ENCODE peak calls at places on chromosomes 13 and 19, in six cellular contexts. M is pancreas, H is mammary epithelial cell, V is neural progenitor cell, I is heart left ventricle, F is gastrocnemius medialis. X is an unnamed sample.

GRCh38 chr13:26883613-26884257 is 123.1 kb upstream of the GPR12 start:
- DNase-seq in M (no peak), H (no peak), V (no peak), I (no peak), F (no peak), X (no peak)

GRCh38 chr19:3968556-3969434 is 2.1 kb downstream of the DAPK3 start:
- DNase-seq in M (peak; percentile 84), H (peak; percentile 92), V (peak; percentile 96), I (peak; percentile 94), F (peak; percentile 82), X (peak; percentile 90)

GRCh38 chr13:46884531-46884930 is 12.3 kb downstream of the HTR2A start:
- DNase-seq in M (no peak), H (no peak), V (no peak), I (no peak), F (no peak), X (no peak)

GRCh38 chr13:104586010-104586746 is 1520.0 kb upstream of the SLC10A2 start:
- DNase-seq in M (peak; percentile 31), H (no peak), V (no peak), I (no peak), F (no peak), X (no peak)

GRCh38 chr13:51501592-51502205 is 48.9 kb upstream of the INTS6 start:
- DNase-seq in M (no peak), H (peak; percentile 54), V (no peak), I (no peak), F (no peak), X (no peak)

GRCh38 chr13:91078093-91078679 is 269.3 kb upstream of the MIR17HG start:
- DNase-seq in M (no peak), H (no peak), V (peak; percentile 16), I (no peak), F (no peak), X (no peak)

GRCh38 chr13:64556391-64556790 is 2673.7 kb downstream of the PCDH9 start:
- DNase-seq in M (no peak), H (no peak), V (no peak), I (no peak), F (no peak), X (no peak)

GRCh38 chr19:40622773-40623075 is 21.6 kb downstream of the LTBP4 start:
- DNase-seq in M (no peak), H (no peak), V (no peak), I (no peak), F (no peak), X (no peak)

GRCh38 chr19:49422407-49423277 is 599 bp downstream of the PTH2 start:
- DNase-seq in M (no peak), H (peak; percentile 45), V (peak; percentile 92), I (peak; percentile 39), F (no peak), X (peak; percentile 72)

GRCh38 chr13:73268306-73268705 is 209.5 kb downstream of the KLF5 start:
- DNase-seq in M (no peak), H (peak; percentile 87), V (no peak), I (no peak), F (no peak), X (peak; percentile 63)

GRCh38 chr19:16518483-16519229 is 22.5 kb downstream of the C19orf44 start:
- DNase-seq in M (no peak), H (no peak), V (no peak), I (no peak), F (no peak), X (no peak)

GRCh38 chr19:16519230-16519687 is 23.0 kb downstream of the CHERP start:
- DNase-seq in M (no peak), H (no peak), V (no peak), I (no peak), F (no peak), X (no peak)

GRCh38 chr19:16516923-16517610 is 20.9 kb downstream of the C19orf44 start:
- DNase-seq in M (no peak), H (no peak), V (no peak), I (no peak), F (no peak), X (no peak)

GRCh38 chr19:16516381-16516780 is 20.2 kb downstream of the C19orf44 start:
- DNase-seq in M (no peak), H (no peak), V (no peak), I (no peak), F (no peak), X (no peak)

GRCh38 chr19:16518061-16518460 is 21.9 kb downstream of the C19orf44 start:
- DNase-seq in M (no peak), H (no peak), V (no peak), I (no peak), F (no peak), X (no peak)
- H3K27ac ChIP-seq in M (no peak overlapping the region), H (no peak overlapping the region), V (no peak overlapping the region), I (no peak overlapping the region), F (no peak overlapping the region), X (no peak overlapping the region)

DNA sequence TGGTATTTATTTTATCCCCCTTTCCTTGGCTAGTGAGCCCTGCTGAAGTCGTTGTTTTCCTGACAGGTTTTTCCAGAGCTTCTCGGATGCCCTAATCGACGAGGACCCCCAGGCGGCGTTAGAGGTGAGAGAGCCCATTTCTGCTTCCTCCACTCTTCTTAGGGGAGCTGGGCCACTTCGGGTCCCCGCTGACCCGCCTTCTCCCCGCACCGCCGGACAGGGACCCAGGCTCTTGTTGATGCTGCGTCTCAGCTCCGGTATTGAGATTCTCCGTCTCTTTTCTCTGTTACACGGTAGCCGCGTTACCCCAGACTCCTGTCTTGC is 306 bp downstream of the SUGT1 start:
- DNase-seq in M (no peak), H (no peak), V (no peak), I (no peak), F (no peak), X (no peak)
- TF ChIP-seq CTCF in M (no peak), H (no peak), V (peak; percentile 9), I (no peak), F (no peak), X (no peak)

DNA sequence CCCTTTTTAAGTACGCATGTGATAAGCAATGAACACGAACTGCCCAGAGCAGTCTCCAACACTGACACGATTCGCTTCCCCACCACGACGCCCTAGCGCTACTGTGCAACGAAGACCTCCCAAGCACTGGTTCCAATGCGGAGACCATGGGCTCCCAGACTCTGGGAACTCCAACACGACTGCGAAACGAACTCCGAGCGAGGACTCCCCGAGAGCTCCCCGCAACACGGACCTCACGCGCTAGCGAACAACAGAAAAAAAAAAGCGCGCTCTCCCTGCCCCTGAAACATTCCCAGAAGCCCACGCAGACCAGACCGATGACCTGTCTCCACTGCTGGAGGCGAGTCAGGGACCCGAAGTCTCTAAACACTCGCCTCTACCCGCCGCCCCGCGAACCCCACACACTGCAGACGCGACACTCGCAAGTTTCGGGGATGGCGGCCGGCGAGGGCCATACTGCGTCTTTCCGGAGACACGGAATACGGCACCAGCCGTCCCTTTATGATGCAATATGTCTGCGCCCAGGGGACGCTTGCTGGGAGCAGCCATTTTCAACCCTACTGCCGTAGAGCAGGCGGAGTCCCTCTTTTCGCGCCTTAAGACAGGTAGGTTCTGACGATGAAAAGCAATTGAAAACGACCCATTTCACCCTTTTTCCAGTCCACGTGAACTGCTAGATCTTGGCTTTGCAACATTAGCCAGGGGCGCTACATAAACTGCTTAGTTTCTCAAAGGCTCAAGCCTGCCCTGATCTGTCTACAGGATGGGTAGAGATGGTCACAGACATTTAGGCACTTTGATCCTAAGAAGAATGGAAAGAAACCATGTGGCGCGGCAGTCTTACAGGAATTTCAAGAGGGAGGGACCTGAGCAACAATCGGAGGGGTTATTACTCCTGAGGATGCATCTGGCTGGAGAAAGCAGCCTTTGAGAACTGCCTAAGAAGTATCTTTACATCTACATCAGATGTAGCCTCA is at the start of gene ZNF577:
- DNase-seq in M (peak; percentile 95), H (peak; percentile 93), V (peak; percentile 87), I (peak; percentile 94), F (peak; percentile 81), X (peak; percentile 91)
- H3K9me3 ChIP-seq in M (peaks cover 5% of the 10 kb centered on the region), H (peaks cover 47% of the 10 kb centered on the region), V (peaks cover 43% of the 10 kb centered on the region), I (peaks cover 35% of the 10 kb centered on the region), F (peaks cover 12% of the 10 kb centered on the region), X (peaks cover 51% of the 10 kb centered on the region)

DNA sequence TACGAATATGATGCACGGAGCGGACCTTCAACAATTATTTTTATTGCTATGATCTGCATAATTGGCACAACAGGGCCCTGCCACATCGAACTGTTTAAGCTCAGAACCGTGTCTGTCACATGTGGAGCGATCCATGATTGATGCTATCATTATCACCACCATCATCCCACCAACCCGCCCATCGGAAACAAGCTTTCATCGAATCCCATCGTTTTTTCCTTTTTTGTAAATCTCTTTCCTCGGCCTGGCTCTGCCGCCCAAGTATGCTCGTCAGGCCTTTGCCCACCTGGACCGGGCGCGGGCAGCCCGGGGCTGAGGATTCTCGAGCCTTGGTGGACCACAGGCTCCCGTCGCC is 533 bp upstream of the DCAF15 start:
- DNase-seq in M (no peak), H (no peak), V (no peak), I (no peak), F (no peak), X (no peak)
- H3K27ac ChIP-seq in M (no peak overlapping the region), H (no peak overlapping the region), V (no peak overlapping the region), I (no peak overlapping the region), F (peak overlapping the region; percentile 89), X (no peak overlapping the region)

GRCh38 chr19:10228925-10229324 is 2.2 kb downstream of the S1PR2 start:
- DNase-seq in M (no peak), H (no peak), V (peak; percentile 67), I (no peak), F (no peak), X (no peak)
- TF ChIP-seq CTCF in M (no peak), H (peak; percentile 47), V (peak; percentile 45), I (peak; percentile 47), F (peak; percentile 41), X (peak; percentile 35)

GRCh38 chr19:36547001-36547732 is 19.1 kb upstream of the ZNF260 start:
- DNase-seq in M (no peak), H (peak; percentile 11), V (no peak), I (no peak), F (no peak), X (no peak)
- H3K9me3 ChIP-seq in M (peaks cover 33% of the 10 kb centered on the region), H (peaks cover 73% of the 10 kb centered on the region), V (peaks cover 89% of the 10 kb centered on the region), I (peaks cover 100% of the 10 kb centered on the region), F (peaks cover 26% of the 10 kb centered on the region), X (peaks cover 100% of the 10 kb centered on the region)